ENCODE peak calls at places on chromosomes 3 and 15, in seven cellular contexts. Z is cardiac muscle cell, P is mesothelial cell of epicardium, C is heart left ventricle, Y is neural crest cell, T is ascending aorta, A is fibroblast of the aortic adventitia. G is an unnamed sample.

GRCh38 chr3:16203031-16203430 is 28.6 kb downstream of the GALNT15 start:
- DNase-seq in Z (no peak), P (no peak), C (no peak), Y (no peak), T (no peak), A (peak; percentile 55), G (no peak)

GRCh38 chr3:143613226-143613625 is 235.0 kb downstream of the SLC9A9 start:
- DNase-seq in Z (peak; percentile 34), P (no peak), C (no peak), Y (no peak), T (no peak), A (no peak), G (no peak)

GRCh38 chr15:99058421-99058870 is 46.4 kb upstream of the SYNM start:
- DNase-seq in Z (no peak), P (no peak), C (no peak), Y (no peak), T (no peak), A (no peak), G (no peak)

GRCh38 chr3:53071882-53072431 is 26.1 kb upstream of the SFMBT1 start:
- DNase-seq in Z (no peak), P (no peak), C (no peak), Y (no peak), T (no peak), A (no peak), G (no peak)

GRCh38 chr3:37032961-37033360 is 39.6 kb downstream of the MLH1 start:
- DNase-seq in Z (peak; percentile 84), P (no peak), C (no peak), Y (no peak), T (no peak), A (peak; percentile 92), G (no peak)

GRCh38 chr15:76931397-76932089 is at the start of gene RCN2:
- DNase-seq in Z (peak; percentile 97), P (peak; percentile 87), C (peak; percentile 98), Y (peak; percentile 85), T (peak; percentile 68), A (peak; percentile 89), G (peak; percentile 98)

GRCh38 chr15:62241135-62241770 is 76.2 kb upstream of the C2CD4B start:
- DNase-seq in Z (peak; percentile 10), P (no peak), C (no peak), Y (peak; percentile 9), T (no peak), A (no peak), G (no peak)

GRCh38 chr15:60682115-60682514 is 203.2 kb upstream of the ICE2 start:
- DNase-seq in Z (no peak), P (no peak), C (no peak), Y (no peak), T (no peak), A (peak; percentile 21), G (no peak)

GRCh38 chr3:64344721-64345207 is 119.5 kb upstream of the PRICKLE2 start:
- DNase-seq in Z (peak; percentile 76), P (no peak), C (no peak), Y (no peak), T (no peak), A (peak; percentile 78), G (no peak)

GRCh38 chr3:17404548-17404947 is 337.9 kb downstream of the TBC1D5 start:
- DNase-seq in Z (no peak), P (no peak), C (no peak), Y (no peak), T (no peak), A (no peak), G (no peak)

GRCh38 chr15:88619796-88620195 is 1.3 kb upstream of the AEN start:
- DNase-seq in Z (no peak), P (no peak), C (no peak), Y (no peak), T (no peak), A (no peak), G (no peak)

GRCh38 chr15:100778831-100779288 is 100.8 kb upstream of the ALDH1A3 start:
- DNase-seq in Z (no peak), P (no peak), C (no peak), Y (no peak), T (no peak), A (no peak), G (no peak)

GRCh38 chr3:143718463-143718862 is 129.8 kb downstream of the SLC9A9 start:
- DNase-seq in Z (no peak), P (no peak), C (no peak), Y (no peak), T (no peak), A (no peak), G (no peak)

GRCh38 chr3:16928386-16929132 is 43.8 kb downstream of the PLCL2 start:
- DNase-seq in Z (no peak), P (no peak), C (no peak), Y (no peak), T (no peak), A (no peak), G (no peak)

GRCh38 chr3:140294058-140294457 is 359.1 kb downstream of the CLSTN2 start:
- DNase-seq in Z (no peak), P (no peak), C (no peak), Y (no peak), T (no peak), A (no peak), G (no peak)

GRCh38 chr3:57158813-57159678 is 6.1 kb downstream of the IL17RD start:
- DNase-seq in Z (no peak), P (no peak), C (no peak), Y (no peak), T (no peak), A (peak; percentile 24), G (no peak)

GRCh38 chr15:78109156-78109555 is 16.8 kb downstream of the SH2D7 start:
- DNase-seq in Z (no peak), P (no peak), C (no peak), Y (no peak), T (no peak), A (no peak), G (no peak)

GRCh38 chr3:170697803-170698350 is 112.0 kb upstream of the SLC7A14 start:
- DNase-seq in Z (peak; percentile 39), P (no peak), C (no peak), Y (no peak), T (no peak), A (peak; percentile 73), G (no peak)

GRCh38 chr3:29557825-29558224 is 277.0 kb downstream of the RBMS3 start:
- DNase-seq in Z (no peak), P (no peak), C (no peak), Y (no peak), T (no peak), A (no peak), G (no peak)

GRCh38 chr3:127019449-127019848 is 36.5 kb downstream of the PLXNA1 start:
- DNase-seq in Z (peak; percentile 24), P (no peak), C (no peak), Y (no peak), T (no peak), A (no peak), G (no peak)

GRCh38 chr3:154970796-154971195 is 109.3 kb upstream of the MME start:
- DNase-seq in Z (peak; percentile 91), P (no peak), C (no peak), Y (no peak), T (no peak), A (peak; percentile 98), G (no peak)

GRCh38 chr15:89385596-89386242 is 51.1 kb upstream of the POLG start:
- DNase-seq in Z (peak; percentile 79), P (no peak), C (no peak), Y (no peak), T (no peak), A (no peak), G (no peak)

GRCh38 chr3:10744098-10744465 is 71.9 kb upstream of the SLC6A11 start:
- DNase-seq in Z (no peak), P (no peak), C (no peak), Y (no peak), T (no peak), A (no peak), G (no peak)

GRCh38 chr3:121690777-121691405 is 30.2 kb upstream of the HCLS1 start:
- DNase-seq in Z (no peak), P (no peak), C (no peak), Y (no peak), T (no peak), A (no peak), G (no peak)

GRCh38 chr15:60819860-60820259 is 340.9 kb upstream of the ICE2 start:
- DNase-seq in Z (no peak), P (no peak), C (no peak), Y (no peak), T (no peak), A (no peak), G (no peak)

GRCh38 chr3:51709004-51709420 is 2.1 kb downstream of the GRM2 start:
- DNase-seq in Z (no peak), P (no peak), C (peak; percentile 52), Y (no peak), T (no peak), A (no peak), G (no peak)

GRCh38 chr3:55162031-55162784 is 234.3 kb upstream of the LRTM1 start:
- DNase-seq in Z (peak; percentile 38), P (no peak), C (no peak), Y (no peak), T (no peak), A (peak; percentile 56), G (no peak)

GRCh38 chr15:90075420-90076289 is 26.6 kb downstream of the IDH2 start:
- DNase-seq in Z (no peak), P (no peak), C (no peak), Y (no peak), T (no peak), A (no peak), G (no peak)

GRCh38 chr15:41620536-41621199 is 39.5 kb upstream of the MGA start:
- DNase-seq in Z (no peak), P (no peak), C (no peak), Y (no peak), T (no peak), A (no peak), G (no peak)

GRCh38 chr3:45154641-45155147 is 8.5 kb upstream of the CDCP1 start:
- DNase-seq in Z (no peak), P (no peak), C (no peak), Y (no peak), T (no peak), A (no peak), G (no peak)
- TF ChIP-seq CTCF in Z (no peak), P (no peak), C (no peak), Y (no peak), T (no peak), A (no peak), G (no peak)

GRCh38 chr15:85897818-85898717 is 103.3 kb upstream of the KLHL25 start:
- DNase-seq in Z (peak; percentile 8), P (no peak), C (no peak), Y (peak; percentile 6), T (no peak), A (no peak), G (no peak)
- TF ChIP-seq CTCF in Z (no peak), P (no peak), C (no peak), Y (no peak), T (no peak), A (no peak), G (no peak)

DNA sequence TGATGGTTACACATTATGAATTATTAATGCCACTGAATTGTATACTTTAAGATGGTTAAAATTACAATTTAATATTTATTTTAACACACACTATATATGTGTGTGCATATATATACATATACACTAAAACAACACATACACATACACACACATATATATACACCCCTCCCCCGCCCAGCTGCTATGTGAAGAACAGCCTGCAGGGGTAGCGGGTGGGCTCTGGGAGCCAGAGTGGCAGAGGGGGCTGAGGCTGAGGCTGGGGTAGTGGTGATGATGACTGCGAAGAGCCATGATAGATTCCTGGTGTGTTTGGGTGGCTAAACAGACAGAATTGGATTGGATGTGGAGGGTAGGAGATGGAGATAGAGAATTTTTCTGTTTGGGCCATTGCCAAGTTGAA is 39.4 kb upstream of the APEH start:
- DNase-seq in Z (no peak), P (no peak), C (no peak), Y (no peak), T (no peak), A (no peak), G (no peak)
- TF ChIP-seq CTCF in Z (no peak), P (no peak), C (no peak), Y (peak; percentile 30), T (no peak), A (no peak), G (no peak)

GRCh38 chr3:136753112-136753939 is 1.1 kb upstream of the STAG1 start:
- DNase-seq in Z (no peak), P (no peak), C (no peak), Y (no peak), T (no peak), A (no peak), G (no peak)
- TF ChIP-seq CTCF in Z (no peak), P (no peak), C (peak; percentile 50), Y (no peak), T (no peak), A (peak; percentile 32), G (no peak)

G was measured in lower lobe of right lung.